ENCODE peak calls at places on chromosomes 1 and 21, in five cellular contexts. One of them, this sample, is unnamed.

GRCh38 chr1:47317841-47318240 is 3.9 kb upstream of the STIL start:
- DNase-seq in activated T-cell treated with anti-CD3 and anti-CD28 coated beads, Interleukin-2, amount 50 U/mL, for 72 hours: no peak
- DNase-seq in AG09319: no peak
- DNase-seq in coronary artery: no peak
- DNase-seq in LHCN-M2: peak
- DNase-seq in this sample: peak

GRCh38 chr1:156747737-156748669 is 3.5 kb downstream of the HDGF start:
- DNase-seq in coronary artery: peak
- DNase-seq in activated T-cell treated with anti-CD3 and anti-CD28 coated beads, Interleukin-2, amount 50 U/mL, for 72 hours: no peak
- DNase-seq in LHCN-M2: peak
- DNase-seq in AG09319: no peak
- DNase-seq in this sample: peak

GRCh38 chr1:34418166-34418565 is 241.5 kb downstream of the C1orf94 start:
- DNase-seq in LHCN-M2: no peak
- DNase-seq in activated T-cell treated with anti-CD3 and anti-CD28 coated beads, Interleukin-2, amount 50 U/mL, for 72 hours: no peak
- DNase-seq in AG09319: no peak
- DNase-seq in coronary artery: peak
- DNase-seq in this sample: no peak

GRCh38 chr1:36224537-36225297 is 474 bp downstream of the THRAP3 start:
- DNase-seq in activated T-cell treated with anti-CD3 and anti-CD28 coated beads, Interleukin-2, amount 50 U/mL, for 72 hours: no peak
- DNase-seq in AG09319: peak
- DNase-seq in LHCN-M2: peak
- DNase-seq in coronary artery: peak
- DNase-seq in this sample: peak

GRCh38 chr1:179831852-179832699 is 45.5 kb downstream of the TOR1AIP2 start:
- DNase-seq in activated T-cell treated with anti-CD3 and anti-CD28 coated beads, Interleukin-2, amount 50 U/mL, for 72 hours: no peak
- DNase-seq in AG09319: no peak
- DNase-seq in coronary artery: no peak
- DNase-seq in LHCN-M2: no peak
- DNase-seq in this sample: no peak

GRCh38 chr1:197150336-197151005 is 4.0 kb upstream of the ASPM start:
- DNase-seq in AG09319: no peak
- DNase-seq in activated T-cell treated with anti-CD3 and anti-CD28 coated beads, Interleukin-2, amount 50 U/mL, for 72 hours: no peak
- DNase-seq in coronary artery: no peak
- DNase-seq in LHCN-M2: no peak
- DNase-seq in this sample: no peak

GRCh38 chr1:7350804-7351203 is 420.3 kb upstream of the VAMP3 start:
- DNase-seq in coronary artery: no peak
- DNase-seq in AG09319: no peak
- DNase-seq in activated T-cell treated with anti-CD3 and anti-CD28 coated beads, Interleukin-2, amount 50 U/mL, for 72 hours: no peak
- DNase-seq in LHCN-M2: no peak
- DNase-seq in this sample: no peak

GRCh38 chr1:8133190-8133589 is 107.1 kb upstream of the ERRFI1 start:
- DNase-seq in LHCN-M2: peak
- DNase-seq in coronary artery: no peak
- DNase-seq in activated T-cell treated with anti-CD3 and anti-CD28 coated beads, Interleukin-2, amount 50 U/mL, for 72 hours: no peak
- DNase-seq in AG09319: no peak
- DNase-seq in this sample: no peak

GRCh38 chr1:75579046-75579445 is 31.9 kb downstream of the SLC44A5 start:
- DNase-seq in AG09319: no peak
- DNase-seq in activated T-cell treated with anti-CD3 and anti-CD28 coated beads, Interleukin-2, amount 50 U/mL, for 72 hours: no peak
- DNase-seq in LHCN-M2: no peak
- DNase-seq in coronary artery: no peak
- DNase-seq in this sample: no peak

GRCh38 chr1:6445062-6445763 is 20.6 kb downstream of the ESPN start:
- DNase-seq in coronary artery: no peak
- DNase-seq in activated T-cell treated with anti-CD3 and anti-CD28 coated beads, Interleukin-2, amount 50 U/mL, for 72 hours: peak
- DNase-seq in AG09319: no peak
- DNase-seq in LHCN-M2: no peak
- DNase-seq in this sample: no peak

GRCh38 chr1:40796939-40797667 is 13.5 kb downstream of the KCNQ4 start:
- DNase-seq in LHCN-M2: peak
- DNase-seq in coronary artery: peak
- DNase-seq in activated T-cell treated with anti-CD3 and anti-CD28 coated beads, Interleukin-2, amount 50 U/mL, for 72 hours: no peak
- DNase-seq in AG09319: no peak
- DNase-seq in this sample: no peak

GRCh38 chr1:31483012-31483946 is 70.3 kb downstream of the SERINC2 start:
- DNase-seq in activated T-cell treated with anti-CD3 and anti-CD28 coated beads, Interleukin-2, amount 50 U/mL, for 72 hours: no peak
- DNase-seq in LHCN-M2: peak
- DNase-seq in coronary artery: no peak
- DNase-seq in AG09319: peak
- DNase-seq in this sample: peak

GRCh38 chr1:155166006-155166372 is 7.1 kb downstream of the KRTCAP2 start:
- DNase-seq in AG09319: no peak
- DNase-seq in coronary artery: peak
- DNase-seq in LHCN-M2: no peak
- DNase-seq in activated T-cell treated with anti-CD3 and anti-CD28 coated beads, Interleukin-2, amount 50 U/mL, for 72 hours: no peak
- DNase-seq in this sample: no peak

GRCh38 chr21:34865922-34866271 is 183.2 kb downstream of the RUNX1 start:
- DNase-seq in activated T-cell treated with anti-CD3 and anti-CD28 coated beads, Interleukin-2, amount 50 U/mL, for 72 hours: peak
- DNase-seq in LHCN-M2: no peak
- DNase-seq in coronary artery: no peak
- DNase-seq in AG09319: no peak
- DNase-seq in this sample: no peak

GRCh38 chr1:232767381-232768074 is 37.7 kb upstream of the MAP10 start:
- DNase-seq in coronary artery: no peak
- DNase-seq in AG09319: no peak
- DNase-seq in LHCN-M2: peak
- DNase-seq in activated T-cell treated with anti-CD3 and anti-CD28 coated beads, Interleukin-2, amount 50 U/mL, for 72 hours: no peak
- DNase-seq in this sample: peak

GRCh38 chr1:78649628-78650027 is at the start of gene IFI44:
- DNase-seq in activated T-cell treated with anti-CD3 and anti-CD28 coated beads, Interleukin-2, amount 50 U/mL, for 72 hours: peak
- DNase-seq in AG09319: peak
- DNase-seq in coronary artery: no peak
- DNase-seq in LHCN-M2: peak
- DNase-seq in this sample: peak

GRCh38 chr1:113542221-113542701 is 151.9 kb downstream of the MAGI3 start:
- DNase-seq in AG09319: no peak
- DNase-seq in coronary artery: no peak
- DNase-seq in LHCN-M2: peak
- DNase-seq in activated T-cell treated with anti-CD3 and anti-CD28 coated beads, Interleukin-2, amount 50 U/mL, for 72 hours: no peak
- DNase-seq in this sample: peak

GRCh38 chr1:82978461-82979324 is 1020.2 kb downstream of the TTLL7 start:
- DNase-seq in LHCN-M2: no peak
- DNase-seq in activated T-cell treated with anti-CD3 and anti-CD28 coated beads, Interleukin-2, amount 50 U/mL, for 72 hours: no peak
- DNase-seq in AG09319: no peak
- DNase-seq in coronary artery: no peak
- DNase-seq in this sample: peak

GRCh38 chr1:159896086-159896930 is 3.7 kb downstream of the CFAP45 start:
- DNase-seq in activated T-cell treated with anti-CD3 and anti-CD28 coated beads, Interleukin-2, amount 50 U/mL, for 72 hours: no peak
- DNase-seq in AG09319: no peak
- DNase-seq in LHCN-M2: no peak
- DNase-seq in coronary artery: no peak
- DNase-seq in this sample: no peak

GRCh38 chr1:230091473-230092231 is 24.6 kb downstream of the GALNT2 start:
- DNase-seq in AG09319: no peak
- DNase-seq in activated T-cell treated with anti-CD3 and anti-CD28 coated beads, Interleukin-2, amount 50 U/mL, for 72 hours: no peak
- DNase-seq in coronary artery: no peak
- DNase-seq in LHCN-M2: peak
- DNase-seq in this sample: no peak

This sample was measured in mammary epithelial cell.